ENCODE peak calls at places on chromosomes 2 and 18, in six cellular contexts. J, W, R, A, D and L are unnamed samples.

GRCh38 chr18:74861154-74861553 is 263.5 kb downstream of the ZNF407 start:
- DNase-seq in J (no peak), W (peak), R (no peak), A (no peak), D (no peak), L (no peak)

GRCh38 chr18:79118797-79119196 is 49.6 kb downstream of the ATP9B start:
- DNase-seq in J (no peak), W (no peak), R (no peak), A (no peak), D (no peak), L (no peak)

GRCh38 chr2:71697106-71698010 is 244.0 kb downstream of the DYSF start:
- DNase-seq in J (no peak), W (no peak), R (no peak), A (no peak), D (no peak), L (no peak)

GRCh38 chr18:58228176-58228575 is 184.2 kb downstream of the NEDD4L start:
- DNase-seq in J (no peak), W (no peak), R (no peak), A (no peak), D (no peak), L (no peak)

GRCh38 chr2:28322051-28322450 is 70.6 kb upstream of the FOSL2 start:
- DNase-seq in J (no peak), W (no peak), R (no peak), A (no peak), D (no peak), L (no peak)

GRCh38 chr2:189204322-189204941 is 24.9 kb upstream of the COL5A2 start:
- DNase-seq in J (no peak), W (no peak), R (no peak), A (no peak), D (no peak), L (no peak)

GRCh38 chr2:37427241-37427640 is 82.8 kb downstream of the QPCT start:
- DNase-seq in J (no peak), W (no peak), R (no peak), A (no peak), D (no peak), L (no peak)

GRCh38 chr2:112793449-112793978 is 9.2 kb upstream of the IL1A start:
- DNase-seq in J (no peak), W (no peak), R (no peak), A (no peak), D (no peak), L (no peak)

GRCh38 chr2:130908832-130909231 is 72.1 kb downstream of the ARHGEF4 start:
- DNase-seq in J (no peak), W (no peak), R (no peak), A (no peak), D (no peak), L (no peak)

GRCh38 chr18:5122270-5122669 is 74.8 kb downstream of the AKAIN1 start:
- DNase-seq in J (no peak), W (no peak), R (no peak), A (no peak), D (no peak), L (no peak)

GRCh38 chr18:41714872-41715271 is 240.2 kb upstream of the PIK3C3 start:
- DNase-seq in J (no peak), W (no peak), R (no peak), A (no peak), D (no peak), L (no peak)

GRCh38 chr18:1483386-1483785 is 578.7 kb downstream of the ADCYAP1 start:
- DNase-seq in J (no peak), W (no peak), R (no peak), A (no peak), D (no peak), L (no peak)

GRCh38 chr2:60309941-60310680 is 243.3 kb downstream of the BCL11A start:
- DNase-seq in J (no peak), W (no peak), R (no peak), A (no peak), D (no peak), L (no peak)

GRCh38 chr18:48974304-48975220 is 23.8 kb upstream of the SMAD7 start:
- DNase-seq in J (no peak), W (no peak), R (no peak), A (no peak), D (no peak), L (peak)

GRCh38 chr2:107808023-107808422 is 18.7 kb upstream of the RGPD4 start:
- DNase-seq in J (no peak), W (no peak), R (no peak), A (no peak), D (no peak), L (no peak)
- TF ChIP-seq CTCF in J (no peak), W (no peak), R (no peak), A (no peak), D (no peak), L (no peak)

GRCh38 chr2:230902180-230902899 is 22.7 kb downstream of the GPR55 start:
- DNase-seq in J (peak), W (peak), R (no peak), A (peak), D (peak), L (peak)
- TF ChIP-seq CTCF in J (peak), W (peak), R (peak), A (peak), D (peak), L (peak)

GRCh38 chr2:119220720-119221301 is 2.8 kb upstream of the STEAP3 start:
- DNase-seq in J (no peak), W (no peak), R (no peak), A (no peak), D (no peak), L (no peak)

GRCh38 chr2:119219873-119220272 is 3.8 kb upstream of the STEAP3 start:
- DNase-seq in J (no peak), W (no peak), R (no peak), A (no peak), D (no peak), L (no peak)

GRCh38 chr2:119221609-119222008 is 2.0 kb upstream of the STEAP3 start:
- DNase-seq in J (no peak), W (no peak), R (no peak), A (no peak), D (no peak), L (no peak)

GRCh38 chr2:119216994-119217393 is 6.6 kb upstream of the STEAP3 start:
- DNase-seq in J (no peak), W (no peak), R (no peak), A (no peak), D (no peak), L (no peak)

GRCh38 chr2:119218478-119219064 is 5.1 kb upstream of the STEAP3 start:
- DNase-seq in J (no peak), W (peak), R (peak), A (peak), D (no peak), L (no peak)
- TF ChIP-seq CTCF in J (no peak), W (peak), R (peak), A (peak), D (peak), L (no peak)

GRCh38 chr18:36419913-36420531 is 122.5 kb downstream of the FHOD3 start:
- DNase-seq in J (no peak), W (no peak), R (no peak), A (no peak), D (no peak), L (no peak)
- TF ChIP-seq CTCF in J (no peak), W (peak), R (no peak), A (peak), D (no peak), L (no peak)